ENCODE peak calls at places on chromosomes 11 and 22, in five cellular contexts. G is brain microvascular endothelial cell, P is HCT116, T is fibroblast of lung, U is neuronal stem cell. A is an unnamed sample.

GRCh38 chr11:133291672-133292265 is 240.5 kb downstream of the OPCML start:
- DNase-seq in G (no peak), P (no peak), T (no peak), U (no peak), A (no peak)

GRCh38 chr11:118618991-118619375 is 11.6 kb downstream of the PHLDB1 start:
- DNase-seq in G (peak; percentile 74), P (no peak), T (peak; percentile 87), U (no peak), A (no peak)

GRCh38 chr11:14972581-14973490 is 685 bp upstream of the CALCA start:
- DNase-seq in G (no peak), P (no peak), T (no peak), U (no peak), A (no peak)

GRCh38 chr11:74255741-74256369 is 55.6 kb downstream of the P4HA3 start:
- DNase-seq in G (peak; percentile 21), P (peak; percentile 29), T (peak; percentile 75), U (peak; percentile 54), A (peak; percentile 13)

GRCh38 chr11:76443254-76443935 is 1.4 kb upstream of the EMSY start:
- DNase-seq in G (no peak), P (no peak), T (peak; percentile 2), U (no peak), A (no peak)

GRCh38 chr22:34976886-34977285 is 89.1 kb upstream of the ISX start:
- DNase-seq in G (no peak), P (no peak), T (no peak), U (no peak), A (no peak)

GRCh38 chr11:133163463-133164419 is 368.6 kb downstream of the OPCML start:
- DNase-seq in G (peak; percentile 36), P (no peak), T (peak; percentile 45), U (peak; percentile 46), A (peak; percentile 10)

GRCh38 chr11:64357904-64358535 is 942 bp upstream of the RPS6KA4 start:
- DNase-seq in G (no peak), P (no peak), T (no peak), U (no peak), A (no peak)

GRCh38 chr11:45233121-45233803 is 52.9 kb downstream of the SYT13 start:
- DNase-seq in G (peak; percentile 57), P (peak; percentile 28), T (peak; percentile 59), U (peak; percentile 60), A (no peak)

GRCh38 chr22:29463487-29464088 is 16.4 kb upstream of the NEFH start:
- DNase-seq in G (no peak), P (no peak), T (no peak), U (no peak), A (no peak)

GRCh38 chr11:17747131-17747955 is 12.8 kb downstream of the KCNC1 start:
- DNase-seq in G (no peak), P (no peak), T (no peak), U (no peak), A (no peak)

GRCh38 chr11:134562176-134562575 is 150.1 kb upstream of the B3GAT1 start:
- DNase-seq in G (no peak), P (no peak), T (no peak), U (no peak), A (no peak)

GRCh38 chr22:35065796-35066218 is at the start of gene ISX:
- DNase-seq in G (no peak), P (no peak), T (no peak), U (no peak), A (no peak)

GRCh38 chr11:10388096-10388495 is 67.0 kb upstream of the AMPD3 start:
- DNase-seq in G (no peak), P (no peak), T (no peak), U (no peak), A (no peak)

GRCh38 chr11:58958500-58958899 is 19.2 kb downstream of the GLYATL1 start:
- DNase-seq in G (no peak), P (peak; percentile 12), T (no peak), U (no peak), A (no peak)

GRCh38 chr22:43859176-43859575 is 3.1 kb downstream of the SULT4A1 start:
- DNase-seq in G (no peak), P (no peak), T (no peak), U (no peak), A (no peak)
- H3K27me3 ChIP-seq in G (peaks cover 7% of the 10 kb centered on the region), P (peaks cover 8% of the 10 kb centered on the region), T (peaks cover 8% of the 10 kb centered on the region), U (no peaks in the 10 kb centered on the region), A (peaks cover 36% of the 10 kb centered on the region)

GRCh38 chr11:116513278-116513823 is 259.4 kb downstream of the BUD13 start:
- DNase-seq in G (no peak), P (no peak), T (no peak), U (no peak), A (no peak)
- H3K27me3 ChIP-seq in G (no peaks in the 10 kb centered on the region), P (peaks cover 25% of the 10 kb centered on the region), T (no peaks in the 10 kb centered on the region), U (no peaks in the 10 kb centered on the region), A (peaks cover 2% of the 10 kb centered on the region)

GRCh38 chr11:4454031-4454430 is 4.9 kb downstream of the OR52K2 start:
- DNase-seq in G (no peak), P (no peak), T (peak; percentile 4), U (no peak), A (peak; percentile 46)
- H3K27me3 ChIP-seq in G (no peaks in the 10 kb centered on the region), P (peaks cover 12% of the 10 kb centered on the region), T (no peaks in the 10 kb centered on the region), U (no peaks in the 10 kb centered on the region), A (no peaks in the 10 kb centered on the region)

DNA sequence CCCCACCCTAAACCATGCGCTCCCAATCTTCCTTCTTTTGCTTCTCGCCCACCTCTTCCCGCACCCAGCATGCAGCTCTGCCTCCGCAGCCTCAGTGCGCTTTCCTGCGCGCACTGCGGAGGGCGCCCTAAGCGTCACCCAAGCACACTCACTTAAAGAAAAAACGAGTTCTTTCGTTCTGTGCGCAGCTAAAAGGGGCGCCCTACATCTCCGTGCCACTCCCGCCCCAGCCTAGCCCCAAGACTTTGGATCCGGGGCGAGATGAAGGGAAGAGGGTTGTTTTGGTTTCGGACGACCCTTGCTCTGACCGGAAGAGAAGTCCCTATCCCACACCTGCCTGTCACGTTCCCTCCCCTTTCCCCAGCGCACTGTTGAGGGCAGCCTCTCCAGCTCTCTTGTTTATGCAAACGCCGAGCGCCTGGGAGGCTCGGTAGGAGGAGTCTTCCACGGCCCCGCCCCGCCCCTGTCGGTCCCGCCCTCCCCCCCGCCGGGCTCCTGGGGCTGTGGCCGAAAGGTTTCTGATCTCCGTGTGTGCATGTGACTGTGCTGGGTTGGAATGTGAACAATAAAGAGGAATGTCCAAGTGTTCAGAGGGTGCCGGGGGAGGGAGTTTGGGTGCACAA is 5.3 kb downstream of the VSIG2 start:
- DNase-seq in G (peak; percentile 78), P (peak; percentile 82), T (peak; percentile 76), U (no peak), A (peak; percentile 81)
- H3K27me3 ChIP-seq in G (no peaks in the 10 kb centered on the region), P (no peaks in the 10 kb centered on the region), T (peaks cover 2% of the 10 kb centered on the region), U (peaks cover 100% of the 10 kb centered on the region), A (peaks cover 67% of the 10 kb centered on the region)

GRCh38 chr11:353315-353857 is 15.9 kb upstream of the B4GALNT4 start:
- DNase-seq in G (peak; percentile 57), P (no peak), T (peak; percentile 86), U (no peak), A (no peak)
- H3K27me3 ChIP-seq in G (no peaks in the 10 kb centered on the region), P (no peaks in the 10 kb centered on the region), T (no peaks in the 10 kb centered on the region), U (no peaks in the 10 kb centered on the region), A (no peaks in the 10 kb centered on the region)